ENCODE peak calls at places on chromosomes 7 and 10, in four cellular contexts. W is H1, E is GM12878, H is HepG2. T is an unnamed sample.

GRCh38 chr7:158374586-158374985 is 213.0 kb downstream of the PTPRN2 start:
- DNase-seq in W (no peak), E (no peak), H (no peak), T (no peak)

GRCh38 chr7:12162420-12163113 is 48.5 kb upstream of the TMEM106B start:
- DNase-seq in W (no peak), E (no peak), H (no peak), T (no peak)

GRCh38 chr7:4720225-4720624 is 38.1 kb downstream of the FOXK1 start:
- DNase-seq in W (no peak), E (no peak), H (no peak), T (no peak)

GRCh38 chr10:78579995-78580394 is 488.8 kb upstream of the ZMIZ1 start:
- DNase-seq in W (no peak), E (no peak), H (peak), T (no peak)

GRCh38 chr7:25752169-25752568 is 399.8 kb upstream of the NFE2L3 start:
- DNase-seq in W (no peak), E (no peak), H (no peak), T (no peak)

GRCh38 chr7:44587843-44588711 is 6.0 kb upstream of the TMED4 start:
- DNase-seq in W (no peak), E (peak), H (peak), T (no peak)

GRCh38 chr10:50798297-50798696 is 58.6 kb downstream of the ASAH2B start:
- DNase-seq in W (no peak), E (no peak), H (no peak), T (no peak)

GRCh38 chr7:92988051-92988450 is 129.7 kb downstream of the SAMD9 start:
- DNase-seq in W (no peak), E (no peak), H (peak), T (peak)

GRCh38 chr7:80613519-80613918 is 24.9 kb upstream of the CD36 start:
- DNase-seq in W (no peak), E (no peak), H (no peak), T (no peak)

GRCh38 chr10:24825551-24825950 is 101.9 kb upstream of the ARHGAP21 start:
- DNase-seq in W (no peak), E (no peak), H (no peak), T (no peak)

GRCh38 chr7:128909605-128910568 is 622 bp downstream of the KCP start:
- DNase-seq in W (no peak), E (no peak), H (no peak), T (no peak)

GRCh38 chr7:122532406-122533269 is 166.3 kb downstream of the RNF133 start:
- DNase-seq in W (no peak), E (no peak), H (peak), T (no peak)

GRCh38 chr7:37109853-37110252 is 338.8 kb downstream of the ELMO1 start:
- DNase-seq in W (no peak), E (no peak), H (peak), T (no peak)

GRCh38 chr10:61837748-61838055 is 63.8 kb upstream of the ARID5B start:
- DNase-seq in W (no peak), E (no peak), H (peak), T (no peak)

GRCh38 chr7:101936612-101937231 is 119.3 kb downstream of the CUX1 start:
- DNase-seq in W (peak), E (no peak), H (no peak), T (peak)

GRCh38 chr7:82715344-82715743 is 271.8 kb upstream of the CACNA2D1 start:
- DNase-seq in W (no peak), E (peak), H (no peak), T (no peak)

GRCh38 chr10:119208553-119208940 is 1.2 kb downstream of the GRK5 start:
- DNase-seq in W (no peak), E (no peak), H (no peak), T (no peak)

GRCh38 chr10:74058658-74059057 is 60.7 kb downstream of the VCL start:
- DNase-seq in W (no peak), E (no peak), H (peak), T (no peak)

GRCh38 chr7:72504057-72504456 is 91.9 kb upstream of the CALN1 start:
- DNase-seq in W (no peak), E (no peak), H (peak), T (no peak)

GRCh38 chr10:62627985-62628384 is 176.5 kb upstream of the ADO start:
- DNase-seq in W (no peak), E (no peak), H (no peak), T (no peak)

GRCh38 chr7:158569858-158570239 is 17.8 kb downstream of the PTPRN2 start:
- DNase-seq in W (no peak), E (no peak), H (no peak), T (no peak)

GRCh38 chr7:77326131-77326530 is 90.0 kb downstream of the GSAP start:
- DNase-seq in W (no peak), E (no peak), H (no peak), T (no peak)

GRCh38 chr7:87416682-87417587 is 58.5 kb downstream of the ABCB4 start:
- DNase-seq in W (peak), E (peak), H (peak), T (peak)

GRCh38 chr10:78924319-78925003 is 144.3 kb upstream of the ZMIZ1 start:
- DNase-seq in W (no peak), E (no peak), H (no peak), T (no peak)

DNA sequence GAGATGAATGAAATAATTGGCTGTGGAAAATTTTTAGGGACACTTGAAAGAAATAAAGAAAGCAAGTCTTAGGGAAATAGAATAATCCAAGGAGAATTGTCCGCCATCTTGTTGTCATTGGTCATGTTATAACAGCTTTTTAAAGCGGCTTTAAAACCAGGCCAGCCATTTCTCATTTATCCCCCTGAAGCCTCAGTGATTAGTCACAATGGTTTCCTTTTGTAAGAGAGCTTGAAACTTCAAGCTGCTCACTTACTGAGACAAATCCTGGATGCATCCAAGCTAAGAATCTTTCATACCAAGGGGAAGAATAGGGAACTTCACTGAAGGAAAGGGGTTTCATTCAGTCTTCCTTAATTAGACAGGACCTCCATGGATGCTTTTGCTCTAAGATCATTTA is 67.8 kb downstream of the SGCE start:
- DNase-seq in W (no peak), E (no peak), H (no peak), T (no peak)
- TF ChIP-seq ZNF274 in W (no peak), E (no peak), H (no peak), T (no peak)

GRCh38 chr10:44752451-44753441 is 158.4 kb upstream of the TMEM72 start:
- DNase-seq in W (no peak), E (no peak), H (no peak), T (no peak)
- TF ChIP-seq SUZ12 in W (no peak), E (no peak), H (no peak), T (no peak)

GRCh38 chr10:33258951-33259350 is 75.5 kb downstream of the NRP1 start:
- DNase-seq in W (no peak), E (no peak), H (no peak), T (peak)

GRCh38 chr10:33260403-33261239 is 73.8 kb downstream of the NRP1 start:
- DNase-seq in W (no peak), E (no peak), H (no peak), T (no peak)

GRCh38 chr10:33265621-33266020 is 68.8 kb downstream of the NRP1 start:
- DNase-seq in W (no peak), E (no peak), H (no peak), T (no peak)

GRCh38 chr10:33263453-33263852 is 71.0 kb downstream of the NRP1 start:
- DNase-seq in W (no peak), E (no peak), H (no peak), T (no peak)

DNA sequence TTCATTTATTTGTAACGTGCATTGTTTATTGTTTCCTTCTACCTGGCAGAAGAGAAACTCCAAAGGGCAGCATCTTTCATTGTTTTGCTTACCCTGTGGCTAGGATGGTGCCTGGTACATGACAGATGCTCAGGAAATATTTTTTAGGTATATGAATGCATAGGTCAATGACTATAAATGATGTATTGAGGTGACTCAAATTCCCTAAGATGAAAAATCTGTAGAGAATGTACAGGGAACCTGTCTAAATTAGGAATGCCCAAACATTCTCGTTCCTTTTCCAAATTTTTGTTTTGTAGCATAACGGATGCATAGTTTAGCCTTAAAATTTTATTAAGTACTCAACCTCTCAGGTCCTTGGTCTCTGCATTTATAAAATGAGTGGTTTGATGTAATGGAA is 71.6 kb downstream of the NRP1 start:
- DNase-seq in W (no peak), E (no peak), H (no peak), T (no peak)
- H3K4me3 ChIP-seq in W (no peak), E (no peak), H (no peak), T (no peak)

GRCh38 chr10:127921751-127922140 is 14.8 kb downstream of the PTPRE start:
- DNase-seq in W (no peak), E (no peak), H (no peak), T (no peak)

GRCh38 chr10:127923646-127924045 is 16.7 kb downstream of the PTPRE start:
- DNase-seq in W (no peak), E (no peak), H (no peak), T (no peak)

GRCh38 chr10:127922206-127922605 is 15.3 kb downstream of the PTPRE start:
- DNase-seq in W (no peak), E (no peak), H (no peak), T (no peak)

GRCh38 chr10:127921075-127921750 is 14.3 kb downstream of the PTPRE start:
- DNase-seq in W (no peak), E (no peak), H (no peak), T (no peak)

GRCh38 chr10:127922675-127923366 is 15.9 kb downstream of the PTPRE start:
- DNase-seq in W (no peak), E (no peak), H (peak), T (no peak)
- TF ChIP-seq ZNF274 in W (no peak), E (no peak), H (no peak), T (no peak)

DNA sequence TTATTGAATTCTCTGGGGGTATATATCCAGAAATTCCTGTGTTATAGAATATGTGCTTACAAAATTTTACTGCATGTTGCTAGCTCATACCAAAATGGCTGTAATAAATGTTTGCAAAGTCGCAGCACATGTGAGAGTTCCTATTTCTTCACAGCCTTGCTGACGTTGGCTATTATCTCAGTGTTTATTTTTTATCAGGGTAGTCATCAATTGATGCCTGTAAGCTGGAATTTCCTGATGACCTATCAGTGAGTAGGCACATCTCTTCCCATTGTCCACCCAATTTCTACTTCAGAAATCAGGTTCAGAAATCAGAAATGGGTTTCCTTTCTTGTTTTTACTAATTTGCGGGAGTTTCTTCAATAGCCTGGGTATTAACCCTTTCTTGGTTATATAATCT is 268.1 kb upstream of the FZD8 start:
- DNase-seq in W (no peak), E (no peak), H (no peak), T (no peak)
- TF ChIP-seq SUZ12 in W (no peak), E (no peak), H (no peak), T (no peak)

GRCh38 chr10:69088471-69088769 is 517 bp downstream of the SRGN start:
- DNase-seq in W (no peak), E (no peak), H (no peak), T (no peak)

GRCh38 chr10:69088801-69089501 is 1.0 kb downstream of the SRGN start:
- DNase-seq in W (no peak), E (peak), H (no peak), T (no peak)

GRCh38 chr10:69089638-69090599 is 2.0 kb downstream of the SRGN start:
- DNase-seq in W (no peak), E (peak), H (no peak), T (no peak)

GRCh38 chr10:69086131-69086530 is 1.8 kb upstream of the SRGN start:
- DNase-seq in W (no peak), E (no peak), H (no peak), T (no peak)

DNA sequence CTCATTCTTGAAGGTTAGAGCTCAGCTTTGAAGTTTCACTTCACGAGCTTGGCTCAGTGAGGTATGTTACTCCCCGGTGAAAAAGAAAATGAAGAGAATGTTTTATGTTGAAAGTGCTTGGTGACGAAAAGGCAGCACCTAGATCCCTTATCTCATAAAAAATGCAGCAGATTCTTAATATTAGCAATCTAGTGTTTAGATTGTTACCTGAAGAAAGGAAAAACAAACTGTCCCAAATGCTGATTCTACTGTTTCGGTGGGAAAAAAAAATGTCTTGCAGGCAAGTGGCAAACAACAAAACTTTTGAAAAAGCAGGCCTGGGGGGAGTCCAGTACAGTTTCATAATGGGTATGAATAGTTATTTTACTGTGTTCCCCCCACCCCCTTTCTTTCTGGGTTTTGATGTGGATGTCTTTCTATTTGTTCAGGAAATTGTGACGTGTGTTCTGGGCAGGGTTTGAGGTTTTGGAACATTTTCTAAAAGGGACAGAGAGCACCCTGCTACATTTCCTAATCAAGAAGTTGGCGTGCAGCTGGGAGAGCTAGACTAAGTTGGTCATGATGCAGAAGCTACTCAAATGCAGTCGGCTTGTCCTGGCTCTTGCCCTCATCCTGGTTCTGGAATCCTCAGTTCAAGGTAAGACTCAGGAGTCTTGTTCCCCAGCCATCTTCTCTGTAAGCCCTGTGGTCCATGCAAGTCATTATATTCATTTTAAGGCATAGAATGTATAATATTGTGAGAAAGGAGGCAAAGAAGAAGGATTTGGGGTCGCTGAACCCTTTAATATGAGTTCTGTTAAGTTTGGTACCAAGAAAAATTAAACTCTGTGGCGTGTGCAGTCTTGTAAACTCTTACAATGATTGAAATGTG is at the start of gene SRGN:
- DNase-seq in W (no peak), E (peak), H (no peak), T (no peak)
- H3K4me3 ChIP-seq in W (no peak), E (peak), H (no peak), T (no peak)

GRCh38 chr10:130497056-130498010 is 361.1 kb downstream of the GLRX3 start:
- DNase-seq in W (no peak), E (no peak), H (no peak), T (no peak)
- TF ChIP-seq ZNF274 in W (no peak), E (no peak), H (no peak), T (no peak)

GRCh38 chr7:50618281-50618680 is 53.1 kb upstream of the DDC start:
- DNase-seq in W (no peak), E (no peak), H (no peak), T (no peak)

GRCh38 chr7:50612704-50613103 is 47.5 kb upstream of the DDC start:
- DNase-seq in W (no peak), E (no peak), H (no peak), T (no peak)

GRCh38 chr7:50615519-50615845 is 50.3 kb upstream of the DDC start:
- DNase-seq in W (no peak), E (no peak), H (no peak), T (no peak)

GRCh38 chr7:50613473-50613872 is 48.3 kb upstream of the DDC start:
- DNase-seq in W (no peak), E (no peak), H (no peak), T (no peak)

GRCh38 chr7:50614721-50615518 is 49.7 kb upstream of the DDC start:
- DNase-seq in W (no peak), E (no peak), H (peak), T (no peak)
- TF ChIP-seq SUZ12 in W (no peak), E (no peak), H (no peak), T (no peak)

GRCh38 chr10:130137077-130137448 is 872 bp downstream of the GLRX3 start:
- DNase-seq in W (no peak), E (no peak), H (peak), T (no peak)
- H3K4me3 ChIP-seq in W (peak), E (peak), H (peak), T (peak)

DNA sequence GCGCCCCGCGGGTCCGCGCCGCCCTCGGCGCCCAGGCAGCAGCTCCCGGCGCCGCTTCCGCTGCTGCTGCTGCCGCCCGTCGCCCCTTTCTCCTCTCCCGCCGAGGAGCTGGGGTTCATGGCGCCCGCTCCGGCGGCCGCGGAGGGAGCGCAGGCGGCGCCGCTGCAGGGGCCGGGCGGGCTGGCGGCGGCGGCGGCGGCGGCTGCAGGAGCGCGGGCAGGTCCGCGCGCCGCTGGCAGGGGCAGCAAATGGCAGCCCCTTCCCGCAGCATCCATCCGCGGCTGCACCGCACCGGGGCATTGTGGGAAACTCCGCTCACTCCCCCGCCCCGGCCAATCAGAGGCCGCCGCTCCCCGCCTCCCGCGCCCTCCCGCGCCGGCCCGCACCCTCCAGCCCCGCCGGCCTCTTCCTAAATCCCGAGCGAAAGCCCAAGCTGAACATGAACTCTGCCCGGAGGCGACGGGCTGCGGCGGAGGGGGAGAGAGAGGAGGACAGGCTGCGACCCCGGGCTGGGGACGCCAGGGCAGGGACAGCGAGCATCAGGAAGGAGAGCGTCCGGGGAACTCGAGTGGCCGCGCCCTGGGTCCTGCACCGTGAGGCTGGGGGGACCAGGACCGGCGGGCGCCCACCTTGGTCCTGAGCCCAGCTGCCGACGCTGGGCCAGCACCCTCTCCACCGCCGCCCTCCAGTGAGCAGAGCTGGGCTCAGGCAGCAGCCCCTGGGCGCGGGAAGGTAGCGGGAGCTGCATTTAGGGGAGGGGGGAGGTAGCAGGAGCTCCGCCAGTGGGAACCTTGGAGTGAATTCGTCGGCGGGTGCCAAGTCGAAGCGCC is at the start of gene DGKI:
- DNase-seq in W (no peak), E (no peak), H (no peak), T (no peak)
- TF ChIP-seq ZNF274 in W (no peak), E (no peak), H (no peak), T (no peak)